ENCODE peak calls at places on chromosomes 4 and X, in four cellular contexts. O, Z, V and T are unnamed samples.

GRCh38 chr4:37664696-37665095 is 21.5 kb downstream of the RELL1 start:
- DNase-seq in O (peak), Z (no peak), V (no peak), T (no peak)

GRCh38 chrX:51496501-51497291 is at the start of gene NUDT11:
- DNase-seq in O (peak), Z (peak), V (peak), T (peak)

GRCh38 chr4:3346146-3346545 is 53.3 kb downstream of the RGS12 start:
- DNase-seq in O (peak), Z (no peak), V (peak), T (peak)

GRCh38 chr4:159401791-159402380 is 299.0 kb downstream of the RAPGEF2 start:
- DNase-seq in O (peak), Z (no peak), V (no peak), T (no peak)

GRCh38 chrX:69060631-69061408 is 104.4 kb downstream of the PJA1 start:
- DNase-seq in O (peak), Z (no peak), V (peak), T (no peak)

GRCh38 chr4:10102981-10103330 is 13.6 kb downstream of the WDR1 start:
- DNase-seq in O (peak), Z (no peak), V (peak), T (peak)

GRCh38 chr4:25951390-25951952 is 37.5 kb downstream of the SMIM20 start:
- DNase-seq in O (peak), Z (no peak), V (no peak), T (no peak)

GRCh38 chrX:17559728-17560379 is 177.4 kb upstream of the SCML1 start:
- DNase-seq in O (no peak), Z (no peak), V (peak), T (no peak)

GRCh38 chrX:155632424-155633100 is 19.8 kb upstream of the TMLHE start:
- DNase-seq in O (no peak), Z (no peak), V (no peak), T (no peak)

GRCh38 chrX:34813618-34814017 is 129.0 kb upstream of the FAM47B start:
- DNase-seq in O (no peak), Z (no peak), V (no peak), T (no peak)

GRCh38 chr4:67909910-67910905 is 26.4 kb upstream of the TMPRSS11D start:
- DNase-seq in O (peak), Z (no peak), V (no peak), T (peak)